ENCODE peak calls at places on chromosome 2, in four cellular contexts. One of them, this sample, is unnamed.

GRCh38 chr2:159807183-159808037 is 9.4 kb upstream of the CD302 start:
- DNase-seq in heart right ventricle: peak
- DNase-seq in CD8-positive, alpha-beta T cell: no peak
- DNase-seq in PC-3: peak
- DNase-seq in this sample: peak

GRCh38 chr2:133576714-133577113 is 8.5 kb upstream of the NCKAP5 start:
- DNase-seq in heart right ventricle: no peak
- DNase-seq in CD8-positive, alpha-beta T cell: no peak
- DNase-seq in PC-3: peak
- DNase-seq in this sample: peak

GRCh38 chr2:71576541-71576940 is 123.2 kb downstream of the DYSF start:
- DNase-seq in heart right ventricle: peak
- DNase-seq in CD8-positive, alpha-beta T cell: no peak
- DNase-seq in PC-3: no peak
- DNase-seq in this sample: no peak

GRCh38 chr2:99748344-99748743 is 258.5 kb upstream of the REV1 start:
- DNase-seq in heart right ventricle: no peak
- DNase-seq in CD8-positive, alpha-beta T cell: no peak
- DNase-seq in PC-3: peak
- DNase-seq in this sample: no peak

GRCh38 chr2:30408961-30409387 is 38.1 kb upstream of the LCLAT1 start:
- DNase-seq in heart right ventricle: peak
- DNase-seq in CD8-positive, alpha-beta T cell: no peak
- DNase-seq in PC-3: no peak
- DNase-seq in this sample: no peak

GRCh38 chr2:101793277-101793969 is 95.9 kb downstream of the MAP4K4 start:
- DNase-seq in heart right ventricle: peak
- DNase-seq in CD8-positive, alpha-beta T cell: peak
- DNase-seq in PC-3: no peak
- DNase-seq in this sample: no peak

GRCh38 chr2:144683063-144683740 is 163.3 kb upstream of the ZEB2 start:
- DNase-seq in heart right ventricle: no peak
- DNase-seq in CD8-positive, alpha-beta T cell: no peak
- DNase-seq in PC-3: no peak
- DNase-seq in this sample: peak

GRCh38 chr2:160407393-160408204 is 86.0 kb downstream of the RBMS1 start:
- DNase-seq in heart right ventricle: peak
- DNase-seq in CD8-positive, alpha-beta T cell: peak
- DNase-seq in PC-3: peak
- DNase-seq in this sample: peak

GRCh38 chr2:151051584-151052220 is 210.0 kb downstream of the RBM43 start:
- DNase-seq in heart right ventricle: peak
- DNase-seq in CD8-positive, alpha-beta T cell: no peak
- DNase-seq in PC-3: peak
- DNase-seq in this sample: peak

GRCh38 chr2:48249093-48249492 is 280.9 kb upstream of the STON1 start:
- DNase-seq in heart right ventricle: peak
- DNase-seq in CD8-positive, alpha-beta T cell: no peak
- DNase-seq in PC-3: peak
- DNase-seq in this sample: no peak

GRCh38 chr2:28628987-28629386 is 122.6 kb upstream of the PPP1CB start:
- DNase-seq in heart right ventricle: no peak
- DNase-seq in CD8-positive, alpha-beta T cell: no peak
- DNase-seq in PC-3: no peak
- DNase-seq in this sample: no peak

DNA sequence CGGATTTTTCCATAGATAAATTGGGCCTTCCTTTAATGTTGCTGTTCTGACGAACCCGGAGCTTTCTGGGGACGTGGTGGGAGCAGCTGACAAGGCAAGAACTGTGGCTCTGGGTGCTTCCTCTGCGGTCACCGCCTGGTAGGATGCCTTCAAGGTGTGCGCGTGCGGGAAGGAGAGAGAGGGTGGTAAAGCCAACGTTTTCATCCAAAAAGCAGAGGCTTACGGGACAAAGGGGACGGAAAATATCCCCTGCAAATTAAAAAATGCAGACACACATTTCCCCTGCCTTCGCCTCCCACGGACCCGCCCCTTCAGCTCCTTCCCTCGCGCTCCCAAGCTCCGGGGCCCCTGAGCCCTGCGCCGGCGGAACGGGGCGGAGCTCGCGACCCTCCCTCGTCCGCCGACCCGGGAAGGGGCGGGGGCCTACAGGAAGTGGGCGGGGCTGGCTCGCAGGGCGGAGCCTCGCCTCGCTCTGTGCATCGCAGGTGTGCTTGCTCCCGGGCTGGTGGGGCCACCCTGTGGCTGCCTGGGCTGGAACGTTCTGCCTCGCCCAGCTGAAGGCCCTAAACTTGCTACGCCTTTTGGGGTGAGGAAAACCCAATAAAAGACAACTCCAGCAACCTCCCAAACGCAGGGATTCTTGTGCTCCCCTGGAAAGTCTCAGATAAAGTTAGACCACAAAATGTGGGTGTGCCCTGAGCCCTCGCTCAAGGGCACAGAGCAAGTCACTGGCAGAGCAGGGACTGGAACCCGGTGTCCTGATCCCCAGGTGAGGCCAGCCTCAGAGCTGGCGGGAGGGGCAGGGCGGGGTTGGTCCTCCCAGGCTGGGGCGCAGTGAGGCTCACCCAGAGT is 25.4 kb upstream of the SLC66A3 start:
- DNase-seq in heart right ventricle: no peak
- DNase-seq in CD8-positive, alpha-beta T cell: peak
- DNase-seq in PC-3: peak
- DNase-seq in this sample: peak
- TF ChIP-seq CTCF in heart right ventricle: no peak
- TF ChIP-seq CTCF in CD8-positive, alpha-beta T cell: peak
- TF ChIP-seq CTCF in PC-3: peak
- TF ChIP-seq CTCF in this sample: peak

GRCh38 chr2:237968048-237968862 is 1.4 kb downstream of the UBE2F start:
- DNase-seq in heart right ventricle: peak
- DNase-seq in CD8-positive, alpha-beta T cell: peak
- DNase-seq in PC-3: peak
- DNase-seq in this sample: peak
- TF ChIP-seq CTCF in heart right ventricle: no peak
- TF ChIP-seq CTCF in CD8-positive, alpha-beta T cell: no peak
- TF ChIP-seq CTCF in PC-3: no peak
- TF ChIP-seq CTCF in this sample: no peak

GRCh38 chr2:136927156-136927555 is 161.8 kb downstream of the THSD7B start:
- DNase-seq in heart right ventricle: no peak
- DNase-seq in CD8-positive, alpha-beta T cell: no peak
- DNase-seq in PC-3: no peak
- DNase-seq in this sample: no peak

GRCh38 chr2:136935119-136935518 is 169.8 kb downstream of the THSD7B start:
- DNase-seq in heart right ventricle: no peak
- DNase-seq in CD8-positive, alpha-beta T cell: no peak
- DNase-seq in PC-3: no peak
- DNase-seq in this sample: no peak

GRCh38 chr2:136929531-136929930 is 164.2 kb downstream of the THSD7B start:
- DNase-seq in heart right ventricle: no peak
- DNase-seq in CD8-positive, alpha-beta T cell: no peak
- DNase-seq in PC-3: no peak
- DNase-seq in this sample: no peak

GRCh38 chr2:136932700-136933099 is 167.4 kb downstream of the THSD7B start:
- DNase-seq in heart right ventricle: no peak
- DNase-seq in CD8-positive, alpha-beta T cell: no peak
- DNase-seq in PC-3: peak
- DNase-seq in this sample: peak
- TF ChIP-seq CTCF in heart right ventricle: peak
- TF ChIP-seq CTCF in CD8-positive, alpha-beta T cell: no peak
- TF ChIP-seq CTCF in PC-3: peak
- TF ChIP-seq CTCF in this sample: peak

GRCh38 chr2:74504591-74504990 is 2.9 kb downstream of the PCGF1 start:
- DNase-seq in heart right ventricle: no peak
- DNase-seq in CD8-positive, alpha-beta T cell: no peak
- DNase-seq in PC-3: no peak
- DNase-seq in this sample: no peak

GRCh38 chr2:74501335-74502071 is 2.1 kb upstream of the LBX2 start:
- DNase-seq in heart right ventricle: no peak
- DNase-seq in CD8-positive, alpha-beta T cell: no peak
- DNase-seq in PC-3: no peak
- DNase-seq in this sample: no peak

GRCh38 chr2:74503506-74504475 is 3.7 kb downstream of the PCGF1 start:
- DNase-seq in heart right ventricle: no peak
- DNase-seq in CD8-positive, alpha-beta T cell: no peak
- DNase-seq in PC-3: no peak
- DNase-seq in this sample: no peak

GRCh38 chr2:74502147-74502719 is 2.8 kb upstream of the LBX2 start:
- DNase-seq in heart right ventricle: no peak
- DNase-seq in CD8-positive, alpha-beta T cell: no peak
- DNase-seq in PC-3: no peak
- DNase-seq in this sample: no peak

GRCh38 chr2:74502720-74503505 is 3.5 kb upstream of the LBX2 start:
- DNase-seq in heart right ventricle: peak
- DNase-seq in CD8-positive, alpha-beta T cell: peak
- DNase-seq in PC-3: no peak
- DNase-seq in this sample: peak
- TF ChIP-seq CTCF in heart right ventricle: peak
- TF ChIP-seq CTCF in CD8-positive, alpha-beta T cell: no peak
- TF ChIP-seq CTCF in PC-3: no peak
- TF ChIP-seq CTCF in this sample: peak

GRCh38 chr2:70255637-70256314 is 2.2 kb upstream of the PCYOX1 start:
- DNase-seq in heart right ventricle: no peak
- DNase-seq in CD8-positive, alpha-beta T cell: no peak
- DNase-seq in PC-3: no peak
- DNase-seq in this sample: no peak

GRCh38 chr2:70258532-70258875 is 567 bp downstream of the PCYOX1 start:
- DNase-seq in heart right ventricle: peak
- DNase-seq in CD8-positive, alpha-beta T cell: no peak
- DNase-seq in PC-3: peak
- DNase-seq in this sample: peak

GRCh38 chr2:70261501-70261900 is 3.6 kb downstream of the PCYOX1 start:
- DNase-seq in heart right ventricle: no peak
- DNase-seq in CD8-positive, alpha-beta T cell: no peak
- DNase-seq in PC-3: peak
- DNase-seq in this sample: no peak
- TF ChIP-seq CTCF in heart right ventricle: no peak
- TF ChIP-seq CTCF in CD8-positive, alpha-beta T cell: no peak
- TF ChIP-seq CTCF in PC-3: no peak
- TF ChIP-seq CTCF in this sample: no peak

This sample was measured in epithelial cell of esophagus.